ENCODE peak calls at places on chromosomes 7 and 10, in eight cellular contexts. F, H, D, Q, S, C, K and J are unnamed samples.

GRCh38 chr7:29588212-29588611 is 24.6 kb downstream of the PRR15 start:
- DNase-seq in S (peak), D (no peak), H (no peak), F (no peak), K (no peak), C (no peak), Q (no peak), J (no peak)

GRCh38 chr10:77801474-77802238 is 124.9 kb downstream of the DLG5 start:
- DNase-seq in S (no peak), K (no peak), Q (peak), D (peak), F (peak), C (peak), H (no peak), J (no peak)

GRCh38 chr10:43707755-43708154 is 59.1 kb upstream of the ZNF32 start:
- DNase-seq in Q (no peak), D (no peak), F (peak), K (no peak), S (no peak), C (no peak), H (no peak), J (no peak)

GRCh38 chr10:71728218-71728737 is 8.7 kb upstream of the C10orf105 start:
- DNase-seq in S (peak), C (no peak), D (peak), Q (no peak), F (no peak), K (no peak), H (no peak), J (no peak)

GRCh38 chr7:125506331-125506730 is 576.7 kb upstream of the POT1 start:
- DNase-seq in C (no peak), K (no peak), H (no peak), S (no peak), F (no peak), Q (no peak), D (no peak), J (no peak)

GRCh38 chr7:27095897-27096755 is at the start of gene HOXA1:
- DNase-seq in C (peak), H (peak), F (peak), S (peak), D (peak), Q (no peak), K (peak), J (no peak)

GRCh38 chr10:3475367-3475766 is 302.8 kb upstream of the PITRM1 start:
- DNase-seq in D (no peak), C (no peak), F (no peak), H (no peak), K (no peak), S (no peak), Q (no peak), J (no peak)

GRCh38 chr7:16465469-16466086 is at the start of gene SOSTDC1:
- DNase-seq in H (no peak), S (peak), D (no peak), F (no peak), Q (no peak), K (no peak), C (peak), J (no peak)

GRCh38 chr7:104922187-104923009 is 91.6 kb upstream of the KMT2E start:
- DNase-seq in H (no peak), F (no peak), S (no peak), D (no peak), C (no peak), Q (no peak), K (no peak), J (no peak)

GRCh38 chr10:15620304-15620703 is 99.4 kb downstream of the ITGA8 start:
- DNase-seq in C (no peak), D (no peak), H (no peak), S (no peak), F (no peak), K (no peak), Q (no peak), J (no peak)

GRCh38 chr10:44374155-44374554 is 10.7 kb downstream of the CXCL12 start:
- DNase-seq in C (no peak), D (no peak), S (no peak), Q (no peak), F (no peak), K (no peak), H (no peak), J (no peak)

GRCh38 chr7:44382459-44383300 is 57.3 kb upstream of the CAMK2B start:
- DNase-seq in D (no peak), K (no peak), H (no peak), F (no peak), S (no peak), Q (peak), C (no peak), J (peak)

GRCh38 chr10:122643931-122644534 is 55.6 kb downstream of the C10orf120 start:
- DNase-seq in D (no peak), F (no peak), S (no peak), K (no peak), H (no peak), C (no peak), Q (no peak), J (no peak)

GRCh38 chr10:5840314-5841307 is 27.4 kb upstream of the GDI2 start:
- DNase-seq in K (no peak), F (no peak), H (peak), C (no peak), D (peak), S (peak), Q (peak), J (no peak)

GRCh38 chr10:78856421-78856820 is 212.3 kb upstream of the ZMIZ1 start:
- DNase-seq in S (no peak), D (no peak), H (no peak), Q (peak), K (no peak), C (no peak), F (peak), J (peak)

GRCh38 chr7:50470250-50471163 is 20.4 kb upstream of the FIGNL1 start:
- DNase-seq in H (no peak), D (no peak), F (no peak), S (no peak), Q (no peak), C (no peak), K (no peak), J (no peak)

GRCh38 chr10:119817991-119818888 is 54.4 kb downstream of the MCMBP start:
- DNase-seq in S (peak), C (peak), Q (peak), D (no peak), K (no peak), H (peak), F (peak), J (peak)

GRCh38 chr10:69461327-69462025 is 10.2 kb downstream of the TSPAN15 start:
- DNase-seq in F (no peak), C (no peak), S (no peak), K (no peak), D (no peak), H (no peak), Q (no peak), J (no peak)

GRCh38 chr10:571643-572042 is 117.8 kb downstream of the DIP2C start:
- DNase-seq in H (no peak), C (no peak), Q (no peak), F (peak), K (no peak), D (no peak), S (no peak), J (no peak)

GRCh38 chr7:73667344-73668102 is at the start of gene VPS37D:
- DNase-seq in Q (peak), H (peak), F (peak), C (peak), S (peak), D (peak), K (peak), J (peak)

GRCh38 chr7:141074162-141074989 is 512 bp downstream of the TMEM178B start:
- DNase-seq in Q (peak), C (no peak), K (peak), S (no peak), D (peak), F (peak), H (peak), J (no peak)

GRCh38 chr7:13017325-13017853 is 330.0 kb downstream of the ARL4A start:
- DNase-seq in C (peak), F (no peak), K (peak), S (no peak), H (no peak), D (no peak), Q (peak), J (no peak)

GRCh38 chr7:121166885-121167284 is 161.9 kb upstream of the WNT16 start:
- DNase-seq in H (no peak), F (no peak), C (no peak), S (no peak), D (no peak), K (no peak), Q (no peak), J (no peak)

GRCh38 chr10:99711129-99711719 is 20.7 kb downstream of the COX15 start:
- DNase-seq in H (no peak), Q (no peak), S (peak), C (peak), D (peak), K (peak), F (no peak), J (no peak)

GRCh38 chr10:7908541-7909210 is 90.4 kb downstream of the TAF3 start:
- DNase-seq in Q (no peak), C (no peak), H (no peak), S (no peak), D (no peak), K (no peak), F (no peak), J (no peak)

GRCh38 chr7:44143606-44144250 is 2.6 kb upstream of the MYL7 start:
- DNase-seq in F (no peak), H (no peak), K (no peak), S (no peak), D (no peak), Q (no peak), C (no peak), J (no peak)

GRCh38 chr7:157801109-157801508 is 464.3 kb downstream of the DNAJB6 start:
- DNase-seq in Q (no peak), H (no peak), D (no peak), F (no peak), S (no peak), C (no peak), K (no peak), J (no peak)

GRCh38 chr7:1861799-1862458 is 191.9 kb downstream of the ELFN1 start:
- DNase-seq in D (no peak), H (no peak), C (no peak), Q (no peak), F (no peak), S (no peak), K (no peak), J (no peak)

GRCh38 chr7:121023683-121024507 is 35.4 kb downstream of the CPED1 start:
- DNase-seq in S (no peak), F (no peak), K (no peak), Q (no peak), C (no peak), D (no peak), H (no peak), J (no peak)

GRCh38 chr10:100969175-100970075 is at the start of gene SEMA4G:
- DNase-seq in H (peak), Q (no peak), S (peak), D (peak), F (peak), K (peak), C (no peak), J (peak)
- TF ChIP-seq CTCF in H (peak), Q (peak), S (peak), D (peak), F (peak), K (peak), C (peak), J (peak)

DNA sequence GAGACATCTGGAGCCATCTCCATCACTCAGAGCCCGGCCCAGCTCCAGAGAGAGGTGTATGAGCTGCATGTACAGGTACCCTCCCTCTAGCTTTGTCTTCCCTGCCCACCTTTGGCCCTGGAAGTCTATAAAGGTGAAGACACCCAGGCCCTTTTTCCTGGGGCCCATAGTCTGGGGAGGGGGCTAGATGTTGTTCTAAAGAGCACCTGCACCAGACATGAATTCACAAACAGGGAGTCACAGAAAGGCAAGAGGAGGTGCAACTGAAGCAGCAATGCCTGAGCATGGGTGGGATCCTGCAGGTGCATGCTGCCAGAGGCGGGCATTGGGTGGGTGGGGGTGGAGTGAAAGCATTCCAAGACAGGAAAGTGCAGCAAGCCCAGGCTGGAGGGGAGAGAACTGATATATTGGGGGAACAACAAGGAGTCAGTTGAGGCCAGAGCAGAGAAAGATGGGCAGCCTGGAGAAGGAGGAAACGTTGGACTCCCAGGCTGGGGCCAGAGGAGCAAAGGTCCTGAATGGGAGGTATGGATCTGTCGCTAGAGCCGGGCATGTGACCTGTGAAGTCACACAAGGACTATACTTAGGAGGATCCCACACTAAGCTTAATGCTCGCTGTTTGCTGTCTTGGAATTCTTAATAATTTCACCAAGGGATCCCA is 11.6 kb downstream of the CDHR1 start:
- DNase-seq in K (no peak), C (no peak), D (no peak), H (no peak), Q (no peak), S (no peak), F (no peak), J (no peak)
- TF ChIP-seq CTCF in K (no peak), C (no peak), D (no peak), H (peak), Q (no peak), S (no peak), F (no peak), J (no peak)

DNA sequence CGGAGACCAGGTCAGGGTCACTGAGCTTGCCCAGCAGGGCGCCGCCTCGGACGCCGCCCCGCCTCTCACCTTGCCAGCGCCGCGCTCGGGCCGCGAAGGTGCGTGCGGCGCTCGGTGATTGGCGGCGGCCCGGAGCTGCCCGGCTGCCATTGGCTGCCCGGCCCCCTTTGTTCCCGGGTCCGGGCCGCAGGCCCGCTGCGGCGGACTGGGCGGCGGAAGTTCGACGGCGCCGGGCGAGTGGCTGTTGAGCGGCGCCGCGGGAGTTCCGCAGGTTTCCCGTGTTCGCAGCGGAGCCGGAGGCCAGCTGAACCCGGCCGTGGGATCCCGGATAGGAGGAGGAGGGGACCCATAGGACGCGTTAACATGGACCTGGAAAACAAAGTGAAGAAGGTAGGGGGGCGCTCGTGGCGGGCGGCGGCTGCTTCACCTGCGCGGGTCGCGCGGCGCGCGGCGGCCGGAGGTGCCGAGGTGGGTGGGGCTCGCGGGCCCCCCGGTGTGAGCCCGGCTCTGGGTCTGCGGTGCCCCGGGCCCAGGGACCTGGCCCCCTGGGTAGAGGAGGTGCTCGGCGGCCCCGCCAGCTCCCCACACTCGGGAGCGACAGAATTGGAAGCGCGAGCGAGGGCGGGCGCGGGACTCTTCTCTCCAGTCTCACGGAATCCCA is at the start of gene TES:
- DNase-seq in D (peak), C (peak), H (peak), S (peak), Q (no peak), F (peak), K (peak), J (peak)
- TF ChIP-seq CTCF in D (no peak), C (no peak), H (no peak), S (no peak), Q (no peak), F (no peak), K (peak), J (no peak)

DNA sequence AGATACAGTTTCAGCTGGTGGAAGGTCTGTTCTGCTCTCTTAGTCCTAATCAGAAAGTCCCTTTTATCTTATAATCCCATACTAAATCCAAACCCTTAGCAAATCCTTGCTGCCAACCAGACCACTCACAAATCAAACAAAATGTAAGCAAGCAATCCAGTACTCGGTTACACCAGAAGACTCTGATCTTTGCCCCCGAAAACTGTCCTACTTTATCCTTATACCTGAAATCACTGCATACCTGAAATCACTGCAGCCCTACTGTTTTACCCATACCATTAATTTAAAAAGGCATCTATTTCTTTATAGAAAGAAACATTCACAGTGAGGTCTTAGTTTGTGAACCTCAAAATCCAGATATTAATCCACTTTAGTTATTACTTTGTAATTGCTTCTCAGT is 64.7 kb downstream of the GSDME start:
- DNase-seq in Q (no peak), S (no peak), K (no peak), F (no peak), D (no peak), H (no peak), C (no peak), J (no peak)
- TF ChIP-seq CTCF in Q (no peak), S (no peak), K (no peak), F (no peak), D (no peak), H (no peak), C (no peak), J (no peak)

GRCh38 chr7:130324270-130324669 is 20.3 kb upstream of the CPA5 start:
- DNase-seq in C (no peak), Q (no peak), S (no peak), D (no peak), H (no peak), K (no peak), F (no peak), J (no peak)

GRCh38 chr7:130333832-130334231 is 10.8 kb upstream of the CPA5 start:
- DNase-seq in C (no peak), D (no peak), K (no peak), S (no peak), F (no peak), Q (no peak), H (no peak), J (no peak)

GRCh38 chr7:130332259-130333053 is 12.2 kb upstream of the CPA5 start:
- DNase-seq in Q (no peak), S (no peak), H (no peak), C (peak), F (no peak), K (no peak), D (no peak), J (no peak)

GRCh38 chr7:130334274-130334673 is 10.3 kb upstream of the CPA5 start:
- DNase-seq in D (no peak), S (no peak), C (no peak), H (no peak), K (no peak), Q (no peak), F (no peak), J (no peak)

DNA sequence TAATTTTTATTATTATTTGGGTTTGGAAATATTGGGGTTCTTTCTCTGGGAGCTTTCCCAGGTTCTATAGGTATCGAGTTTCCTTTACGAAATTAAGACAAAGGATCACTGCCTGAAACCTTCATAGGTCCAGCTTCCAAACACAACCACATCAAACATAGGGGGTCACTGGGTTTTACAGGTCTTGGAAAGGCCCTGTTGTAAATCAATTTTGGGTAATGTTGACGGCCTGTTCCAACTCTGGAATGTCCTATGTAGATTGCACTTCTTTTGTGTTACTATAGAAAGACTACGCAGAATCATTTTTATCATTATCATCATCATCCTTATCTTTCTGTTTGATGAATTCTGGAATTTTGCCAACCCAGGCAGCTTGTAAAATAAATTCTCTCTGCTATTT is 15.2 kb upstream of the CPA5 start:
- DNase-seq in F (no peak), D (no peak), S (no peak), K (no peak), Q (no peak), C (no peak), H (no peak), J (no peak)
- TF ChIP-seq CTCF in F (no peak), D (no peak), S (no peak), K (no peak), Q (no peak), C (no peak), H (no peak), J (no peak)

DNA sequence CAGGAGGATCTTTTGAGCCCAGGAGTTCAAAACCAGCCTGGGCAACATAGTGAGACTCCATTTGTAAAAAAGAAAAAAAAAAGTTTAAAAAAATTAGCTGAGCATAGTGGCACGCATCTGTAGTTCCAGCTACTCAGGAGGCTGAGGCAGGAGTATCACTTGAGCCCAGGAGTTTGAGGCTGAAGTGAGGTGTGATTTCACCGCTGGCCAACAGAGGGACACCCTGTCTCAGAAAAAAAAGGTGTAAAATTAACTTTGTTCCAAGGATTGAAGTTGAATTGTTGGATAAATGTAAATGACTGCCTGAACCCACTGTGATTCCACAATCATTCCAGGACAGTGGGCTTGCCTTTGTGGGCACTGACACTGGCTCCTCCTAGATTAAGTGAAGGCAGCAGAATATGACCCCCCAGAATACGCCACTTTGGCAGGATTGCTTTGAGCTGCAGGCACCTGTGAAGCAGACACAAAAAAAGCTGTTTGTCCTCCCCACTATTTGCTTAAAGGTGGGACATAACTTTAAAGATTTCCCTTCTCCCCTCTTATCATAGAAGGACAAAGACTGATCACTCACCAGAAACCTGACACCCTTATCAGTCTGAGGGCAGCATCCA is 57.2 kb upstream of the FOXI2 start:
- DNase-seq in K (no peak), H (no peak), S (no peak), C (no peak), D (no peak), F (no peak), Q (no peak), J (no peak)
- TF ChIP-seq CTCF in K (peak), H (peak), S (no peak), C (no peak), D (peak), F (no peak), Q (no peak), J (peak)